ENCODE peak calls at places on chromosome 18, in eight cellular contexts. K is HepG2, N is fibroblast of pulmonary artery, R is cardiac fibroblast, Z is GM12865, E is dorsolateral prefrontal cortex, S is fibroblast of mammary gland, P is upper lobe of right lung. J is an unnamed sample.

GRCh38 chr18:3907955-3908354 is 458.0 kb downstream of the TGIF1 start:
- DNase-seq in S (no peak), Z (no peak), R (no peak), E (no peak), P (no peak), N (no peak), K (no peak), J (no peak)

GRCh38 chr18:54805571-54806334 is 22.5 kb upstream of the RAB27B start:
- DNase-seq in E (no peak), R (peak), N (peak), Z (no peak), K (peak), P (no peak), S (peak), J (peak)

GRCh38 chr18:78612318-78612717 is 367.3 kb upstream of the SALL3 start:
- DNase-seq in P (no peak), Z (no peak), S (no peak), K (no peak), R (no peak), E (peak), N (no peak), J (no peak)

GRCh38 chr18:30491815-30492551 is 550.6 kb downstream of the DSC3 start:
- DNase-seq in K (no peak), P (no peak), Z (no peak), N (peak), S (no peak), E (no peak), R (no peak), J (no peak)

GRCh38 chr18:40058811-40059570 is 1896.0 kb upstream of the PIK3C3 start:
- DNase-seq in R (no peak), N (peak), K (no peak), S (no peak), Z (no peak), P (no peak), E (no peak), J (no peak)

GRCh38 chr18:79387214-79387613 is 8.5 kb upstream of the NFATC1 start:
- DNase-seq in E (no peak), N (no peak), S (no peak), R (no peak), P (no peak), Z (no peak), K (no peak), J (no peak)

GRCh38 chr18:28281400-28281799 is 104.5 kb upstream of the CDH2 start:
- DNase-seq in K (no peak), S (no peak), E (no peak), Z (no peak), R (no peak), N (no peak), P (no peak), J (no peak)

GRCh38 chr18:57771626-57772025 is 31.5 kb downstream of the ATP8B1 start:
- DNase-seq in R (no peak), N (no peak), K (no peak), E (no peak), S (no peak), P (no peak), Z (no peak), J (no peak)

GRCh38 chr18:9803698-9804516 is 81.9 kb upstream of the TXNDC2 start:
- DNase-seq in E (no peak), Z (no peak), R (peak), P (no peak), K (no peak), S (no peak), N (no peak), J (no peak)

GRCh38 chr18:78399992-78400503 is 579.6 kb upstream of the SALL3 start:
- DNase-seq in Z (no peak), N (no peak), E (no peak), K (no peak), P (no peak), R (no peak), S (no peak), J (no peak)

GRCh38 chr18:23204589-23205235 is 69.4 kb downstream of the CABLES1 start:
- DNase-seq in K (no peak), Z (no peak), E (no peak), S (peak), P (no peak), R (peak), N (no peak), J (no peak)

GRCh38 chr18:1930291-1931270 is 640.7 kb downstream of the METTL4 start:
- DNase-seq in P (no peak), Z (no peak), R (no peak), K (no peak), E (no peak), N (no peak), S (no peak), J (no peak)

GRCh38 chr18:29003194-29003593 is 826.3 kb upstream of the CDH2 start:
- DNase-seq in Z (no peak), R (no peak), K (no peak), N (no peak), P (no peak), E (no peak), S (no peak), J (no peak)

GRCh38 chr18:70058916-70059315 is 111.2 kb upstream of the CD226 start:
- DNase-seq in Z (peak), R (no peak), K (no peak), E (no peak), S (no peak), N (no peak), P (no peak), J (no peak)

GRCh38 chr18:33051397-33051796 is 278.6 kb upstream of the KLHL14 start:
- DNase-seq in K (peak), P (no peak), R (peak), S (peak), E (no peak), N (peak), Z (no peak), J (no peak)

GRCh38 chr18:59659486-59660187 is 37.6 kb downstream of the CCBE1 start:
- DNase-seq in E (no peak), N (no peak), S (no peak), P (no peak), K (no peak), R (peak), Z (no peak), J (no peak)

GRCh38 chr18:45993441-45993840 is 26.3 kb upstream of the EPG5 start:
- DNase-seq in E (no peak), N (peak), K (no peak), Z (no peak), P (no peak), S (peak), R (peak), J (peak)

GRCh38 chr18:27605107-27605834 is 420.2 kb upstream of the CHST9 start:
- DNase-seq in K (peak), Z (peak), S (peak), R (peak), E (peak), N (peak), P (no peak), J (peak)

GRCh38 chr18:46723856-46724415 is 32.9 kb downstream of the ST8SIA5 start:
- DNase-seq in R (no peak), S (no peak), Z (no peak), P (no peak), N (no peak), K (no peak), E (no peak), J (no peak)

GRCh38 chr18:25832008-25832604 is 258.3 kb downstream of the SS18 start:
- DNase-seq in S (peak), N (peak), R (peak), K (peak), E (peak), P (peak), Z (peak), J (peak)

GRCh38 chr18:60987963-60988362 is 345.3 kb upstream of the CDH20 start:
- DNase-seq in K (no peak), S (peak), E (no peak), R (peak), Z (no peak), P (no peak), N (peak), J (peak)

DNA sequence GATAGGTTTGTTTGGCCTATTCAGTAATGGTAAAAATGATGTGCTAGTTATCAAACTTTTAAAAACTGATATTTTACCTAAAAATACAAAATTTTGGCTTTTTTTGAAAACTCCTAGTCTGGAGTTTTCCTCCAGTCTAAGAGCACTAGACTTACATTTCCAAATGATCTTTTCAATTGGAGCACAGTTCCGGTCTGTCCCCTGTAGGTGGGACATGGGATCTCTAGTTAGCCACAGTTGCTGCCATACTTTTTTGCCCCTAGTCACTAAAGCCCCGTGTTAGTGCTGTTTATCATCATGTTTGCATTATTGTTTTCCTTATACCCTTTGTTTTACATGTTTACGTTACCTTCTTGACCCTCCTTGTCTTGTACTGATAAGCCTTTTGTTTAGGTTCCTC is 52.4 kb downstream of the RELCH start:
- DNase-seq in Z (no peak), S (no peak), P (no peak), K (peak), N (no peak), E (no peak), R (no peak), J (no peak)
- TF ChIP-seq CTCF in Z (no peak), S (peak), P (no peak), K (no peak), N (peak), E (no peak), R (no peak), J (peak)

DNA sequence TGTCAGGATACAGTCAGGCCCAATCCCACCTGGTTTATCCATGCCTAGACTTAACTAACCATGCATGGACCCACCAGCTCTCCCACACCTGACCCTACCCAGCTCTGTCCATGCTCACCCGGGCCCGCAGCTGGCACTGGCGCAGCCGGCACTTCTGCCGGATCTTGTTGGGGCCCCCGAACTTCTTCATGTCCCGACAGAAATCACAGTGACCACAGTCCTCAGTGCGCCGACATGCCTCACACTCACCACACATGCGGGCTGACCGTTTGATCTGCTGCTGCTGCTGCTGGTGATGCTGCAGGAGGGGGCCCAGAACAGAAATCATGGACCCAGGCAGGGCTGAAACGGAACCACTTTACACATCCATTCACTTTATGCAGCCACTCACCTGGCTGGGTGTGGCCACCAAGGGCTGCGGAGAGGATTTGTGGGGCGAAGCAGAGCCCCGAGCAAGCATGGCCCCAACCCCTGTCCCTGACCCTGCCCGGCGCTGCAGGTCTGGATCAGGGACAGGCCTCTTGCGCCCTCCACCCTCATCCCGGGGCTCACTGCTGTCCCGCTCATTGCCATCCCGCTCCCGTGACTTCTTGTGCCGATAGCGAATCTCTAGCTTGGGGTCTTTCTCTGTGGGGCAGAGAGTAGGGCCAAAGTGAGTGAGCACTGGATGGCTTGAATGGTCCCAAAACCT is 1.7 kb downstream of the CXXC1 start:
- DNase-seq in E (no peak), S (no peak), R (no peak), N (no peak), K (no peak), Z (no peak), P (no peak), J (no peak)
- H3K4me3 ChIP-seq in E (no peak), S (no peak), R (no peak), N (peak), K (no peak), Z (peak), P (no peak), J (peak)

DNA sequence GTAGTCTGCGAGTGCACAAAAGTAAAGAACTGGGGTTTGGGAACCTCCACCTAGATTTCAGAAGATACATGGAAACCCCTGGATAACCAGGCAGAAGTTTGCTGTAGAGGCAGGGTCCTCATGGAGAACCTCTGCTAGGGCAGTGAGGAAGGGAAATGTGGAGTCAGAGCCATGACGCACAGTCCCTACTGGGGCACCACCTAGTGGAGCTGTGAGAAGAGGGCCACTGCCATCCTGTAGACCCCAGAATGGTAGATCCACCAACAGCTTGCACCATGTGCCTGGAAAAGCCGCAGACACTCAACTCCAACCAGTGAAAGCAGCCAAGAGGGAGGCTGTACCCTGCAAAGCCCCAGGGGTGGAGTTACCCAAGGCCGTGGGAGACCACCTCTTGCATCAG is 206.4 kb downstream of the PIEZO2 start:
- DNase-seq in R (no peak), Z (no peak), N (no peak), K (peak), P (no peak), S (no peak), E (no peak), J (no peak)
- TF ChIP-seq CTCF in R (no peak), Z (no peak), N (no peak), K (peak), P (no peak), S (peak), E (no peak), J (no peak)

GRCh38 chr18:49613141-49613641 is 51.3 kb downstream of the LIPG start:
- DNase-seq in S (no peak), R (no peak), Z (no peak), K (no peak), P (no peak), E (no peak), N (no peak), J (no peak)
- H3K4me3 ChIP-seq in S (no peak), R (no peak), Z (no peak), K (no peak), P (no peak), E (no peak), N (no peak), J (no peak)

GRCh38 chr18:76658627-76659026 is 163.6 kb upstream of the ZNF516 start:
- DNase-seq in K (no peak), S (no peak), R (no peak), P (no peak), N (no peak), Z (peak), E (no peak), J (no peak)
- TF ChIP-seq CTCF in K (peak), S (peak), R (peak), P (no peak), N (peak), Z (peak), E (no peak), J (peak)

DNA sequence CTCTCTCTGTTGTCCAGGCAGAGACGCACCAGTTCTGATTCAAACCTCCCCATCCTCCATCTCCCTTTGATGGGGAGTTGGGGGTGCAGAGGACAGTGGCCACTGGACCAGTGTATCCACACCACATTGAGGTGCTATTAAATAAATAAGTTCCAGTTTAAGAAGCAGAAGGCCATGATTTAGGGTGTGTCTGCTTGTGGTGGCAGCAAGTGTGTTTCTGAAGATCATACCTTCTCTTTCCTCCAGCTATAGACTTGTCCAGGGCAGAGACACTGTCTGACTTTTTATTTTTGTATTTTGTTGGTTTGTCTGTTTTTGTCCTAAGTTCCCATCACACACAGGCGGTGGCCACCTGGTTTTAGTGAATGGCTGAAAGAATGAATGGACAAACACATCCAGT is 16.5 kb upstream of the INO80C start:
- DNase-seq in R (no peak), K (no peak), N (no peak), S (no peak), P (no peak), Z (no peak), E (no peak), J (no peak)
- H3K4me3 ChIP-seq in R (no peak), K (no peak), N (no peak), S (no peak), P (no peak), Z (no peak), E (no peak), J (no peak)